ENCODE peak calls at places on chromosomes 2 and 18, in four cellular contexts. One of them, this sample, is unnamed.

GRCh38 chr2:45008296-45009129 is 739 bp downstream of the SIX2 start:
- DNase-seq in GM23248: peak; percentile 41
- DNase-seq in CD8-positive, alpha-beta T cell: no peak
- DNase-seq in HCT116: no peak
- DNase-seq in this sample: no peak

GRCh38 chr2:234694244-234695013 is 197.5 kb upstream of the ARL4C start:
- DNase-seq in GM23248: peak; percentile 79
- DNase-seq in HCT116: peak; percentile 60
- DNase-seq in CD8-positive, alpha-beta T cell: no peak
- DNase-seq in this sample: no peak

GRCh38 chr2:112020561-112020960 is 34.5 kb upstream of the TMEM87B start:
- DNase-seq in HCT116: no peak
- DNase-seq in GM23248: no peak
- DNase-seq in CD8-positive, alpha-beta T cell: no peak
- DNase-seq in this sample: no peak

GRCh38 chr2:3587432-3587831 is 7.5 kb upstream of the COLEC11 start:
- DNase-seq in HCT116: no peak
- DNase-seq in CD8-positive, alpha-beta T cell: no peak
- DNase-seq in GM23248: no peak
- DNase-seq in this sample: no peak

GRCh38 chr2:180847073-180847472 is 133.3 kb upstream of the UBE2E3 start:
- DNase-seq in HCT116: no peak
- DNase-seq in GM23248: peak; percentile 4
- DNase-seq in CD8-positive, alpha-beta T cell: no peak
- DNase-seq in this sample: no peak

GRCh38 chr2:204109681-204110080 is 173.1 kb downstream of the ICOS start:
- DNase-seq in GM23248: no peak
- DNase-seq in CD8-positive, alpha-beta T cell: no peak
- DNase-seq in HCT116: no peak
- DNase-seq in this sample: no peak

GRCh38 chr2:155546715-155547555 is 785.6 kb downstream of the NR4A2 start:
- DNase-seq in CD8-positive, alpha-beta T cell: no peak
- DNase-seq in HCT116: no peak
- DNase-seq in GM23248: peak; percentile 30
- DNase-seq in this sample: no peak

GRCh38 chr2:54945401-54946219 is 104.6 kb downstream of the RTN4 start:
- DNase-seq in HCT116: no peak
- DNase-seq in GM23248: peak; percentile 91
- DNase-seq in CD8-positive, alpha-beta T cell: no peak
- DNase-seq in this sample: no peak

GRCh38 chr18:80106482-80107051 is 2.5 kb upstream of the ADNP2 start:
- DNase-seq in HCT116: no peak
- DNase-seq in GM23248: no peak
- DNase-seq in CD8-positive, alpha-beta T cell: no peak
- DNase-seq in this sample: no peak

GRCh38 chr2:120632796-120633646 is 102.6 kb upstream of the GLI2 start:
- DNase-seq in CD8-positive, alpha-beta T cell: no peak
- DNase-seq in HCT116: no peak
- DNase-seq in GM23248: no peak
- DNase-seq in this sample: no peak

GRCh38 chr2:119701352-119701751 is 22.4 kb downstream of the TMEM177 start:
- DNase-seq in CD8-positive, alpha-beta T cell: no peak
- DNase-seq in HCT116: no peak
- DNase-seq in GM23248: no peak
- DNase-seq in this sample: no peak

GRCh38 chr2:23330214-23330613 is 54.8 kb upstream of the KLHL29 start:
- DNase-seq in HCT116: no peak
- DNase-seq in GM23248: peak; percentile 34
- DNase-seq in CD8-positive, alpha-beta T cell: no peak
- DNase-seq in this sample: no peak

GRCh38 chr2:97992836-97993825 is 2.6 kb downstream of the TMEM131 start:
- DNase-seq in GM23248: peak; percentile 56
- DNase-seq in HCT116: no peak
- DNase-seq in CD8-positive, alpha-beta T cell: no peak
- DNase-seq in this sample: no peak

GRCh38 chr2:32504877-32505478 is 122.9 kb upstream of the TTC27 start:
- DNase-seq in GM23248: no peak
- DNase-seq in CD8-positive, alpha-beta T cell: no peak
- DNase-seq in HCT116: no peak
- DNase-seq in this sample: no peak

GRCh38 chr2:113273031-113273551 is 5.6 kb downstream of the PAX8 start:
- DNase-seq in GM23248: peak; percentile 46
- DNase-seq in CD8-positive, alpha-beta T cell: peak; percentile 17
- DNase-seq in HCT116: no peak
- DNase-seq in this sample: no peak

GRCh38 chr18:62979172-62979571 is 263.8 kb downstream of the PHLPP1 start:
- DNase-seq in HCT116: no peak
- DNase-seq in CD8-positive, alpha-beta T cell: no peak
- DNase-seq in GM23248: peak; percentile 78
- DNase-seq in this sample: no peak

GRCh38 chr2:16756831-16757644 is 91.4 kb upstream of the CYRIA start:
- DNase-seq in GM23248: peak; percentile 70
- DNase-seq in CD8-positive, alpha-beta T cell: peak; percentile 58
- DNase-seq in HCT116: peak; percentile 37
- DNase-seq in this sample: peak; percentile 2

GRCh38 chr18:68676913-68677312 is 38.0 kb downstream of the TMX3 start:
- DNase-seq in HCT116: no peak
- DNase-seq in GM23248: peak; percentile 45
- DNase-seq in CD8-positive, alpha-beta T cell: no peak
- DNase-seq in this sample: no peak

GRCh38 chr2:188042412-188042811 is 249.3 kb upstream of the GULP1 start:
- DNase-seq in HCT116: no peak
- DNase-seq in CD8-positive, alpha-beta T cell: no peak
- DNase-seq in GM23248: peak; percentile 77
- DNase-seq in this sample: no peak

GRCh38 chr2:220506466-220506865 is 879.0 kb downstream of the SLC4A3 start:
- DNase-seq in HCT116: no peak
- DNase-seq in CD8-positive, alpha-beta T cell: no peak
- DNase-seq in GM23248: no peak
- DNase-seq in this sample: no peak

GRCh38 chr2:151922845-151923666 is 94.8 kb upstream of the ARL5A start:
- DNase-seq in GM23248: peak; percentile 11
- DNase-seq in HCT116: no peak
- DNase-seq in CD8-positive, alpha-beta T cell: no peak
- DNase-seq in this sample: no peak

GRCh38 chr2:241857041-241857541 is 1.6 kb downstream of the PDCD1 start:
- DNase-seq in HCT116: no peak
- DNase-seq in CD8-positive, alpha-beta T cell: peak; percentile 3
- DNase-seq in GM23248: no peak
- DNase-seq in this sample: no peak

GRCh38 chr2:201448701-201449100 is 2.6 kb downstream of the TRAK2 start:
- DNase-seq in HCT116: no peak
- DNase-seq in CD8-positive, alpha-beta T cell: peak; percentile 37
- DNase-seq in GM23248: no peak
- DNase-seq in this sample: peak; percentile 14

GRCh38 chr18:3498705-3499451 is 48.9 kb downstream of the TGIF1 start:
- DNase-seq in HCT116: no peak
- DNase-seq in CD8-positive, alpha-beta T cell: peak; percentile 11
- DNase-seq in GM23248: peak; percentile 66
- DNase-seq in this sample: no peak

GRCh38 chr2:176574415-176575236 is 305.4 kb downstream of the MTX2 start:
- DNase-seq in CD8-positive, alpha-beta T cell: no peak
- DNase-seq in HCT116: no peak
- DNase-seq in GM23248: no peak
- DNase-seq in this sample: no peak

GRCh38 chr2:135299656-135300244 is 231.3 kb downstream of the ZRANB3 start:
- DNase-seq in HCT116: no peak
- DNase-seq in GM23248: peak; percentile 45
- DNase-seq in CD8-positive, alpha-beta T cell: no peak
- DNase-seq in this sample: no peak

GRCh38 chr2:32553829-32554432 is 73.9 kb upstream of the TTC27 start:
- DNase-seq in GM23248: peak; percentile 63
- DNase-seq in CD8-positive, alpha-beta T cell: no peak
- DNase-seq in HCT116: peak; percentile 12
- DNase-seq in this sample: no peak

GRCh38 chr2:227366861-227367800 is 12.0 kb downstream of the TM4SF20 start:
- DNase-seq in GM23248: peak; percentile 94
- DNase-seq in CD8-positive, alpha-beta T cell: no peak
- DNase-seq in HCT116: no peak
- DNase-seq in this sample: no peak

GRCh38 chr2:68103656-68104055 is 40.9 kb upstream of the C1D start:
- DNase-seq in CD8-positive, alpha-beta T cell: no peak
- DNase-seq in HCT116: no peak
- DNase-seq in GM23248: peak; percentile 52
- DNase-seq in this sample: no peak

GRCh38 chr2:73652348-73652747 is 10.1 kb upstream of the NAT8 start:
- DNase-seq in GM23248: no peak
- DNase-seq in HCT116: no peak
- DNase-seq in CD8-positive, alpha-beta T cell: no peak
- DNase-seq in this sample: no peak
- H3K27ac ChIP-seq in GM23248: no peak overlapping the region
- H3K27ac ChIP-seq in HCT116: no peak overlapping the region
- H3K27ac ChIP-seq in CD8-positive, alpha-beta T cell: no peak overlapping the region
- H3K27ac ChIP-seq in this sample: no peak overlapping the region

DNA sequence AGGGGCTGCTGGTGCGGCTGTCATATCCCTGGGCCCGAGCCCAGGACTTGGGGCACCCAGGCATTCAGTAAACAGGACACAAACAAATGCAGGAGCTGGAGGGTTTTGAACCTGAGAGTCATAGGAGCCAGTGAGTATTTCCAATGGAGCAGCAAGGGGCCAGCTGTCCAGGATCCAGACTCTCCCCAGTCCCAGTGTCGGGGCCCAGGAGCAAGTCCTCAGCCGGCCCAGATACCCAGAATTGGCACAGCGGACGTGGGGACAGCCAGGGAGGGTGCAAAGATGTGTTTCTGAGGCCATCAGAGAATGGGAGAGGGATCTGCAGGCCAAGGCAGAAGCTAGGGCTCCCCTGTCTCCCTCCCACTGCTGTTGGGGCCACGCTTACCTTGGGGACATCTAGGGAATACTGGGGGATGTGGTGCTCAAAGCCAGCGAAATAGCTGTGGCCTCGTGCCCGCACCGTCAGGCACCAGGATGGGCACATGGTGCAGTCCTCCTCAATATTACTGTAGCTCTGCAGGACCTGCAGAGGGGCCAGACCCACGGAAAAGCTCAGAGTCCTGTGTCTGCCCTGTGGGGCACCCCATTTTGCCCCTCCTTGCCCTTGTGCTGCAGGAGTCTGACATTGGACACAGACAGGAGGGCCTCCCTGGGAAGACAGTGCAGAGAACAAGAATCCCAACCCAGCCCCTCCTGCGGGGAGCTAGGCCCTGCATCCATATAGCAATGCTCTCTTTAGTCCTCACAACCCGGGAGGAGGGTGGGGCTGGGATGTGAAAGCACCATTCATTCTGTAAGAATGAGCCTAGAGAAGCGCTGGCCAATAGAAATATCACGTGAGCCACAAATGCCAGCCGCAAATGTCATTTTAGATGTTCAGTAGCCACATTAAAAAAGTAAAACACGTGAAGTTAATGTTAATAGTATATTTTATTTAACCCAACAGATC is 15.4 kb downstream of the CFAP65 start:
- DNase-seq in CD8-positive, alpha-beta T cell: no peak
- DNase-seq in HCT116: no peak
- DNase-seq in GM23248: peak; percentile 14
- DNase-seq in this sample: no peak
- H3K27me3 ChIP-seq in CD8-positive, alpha-beta T cell: no peaks in the 10 kb centered on the region
- H3K27me3 ChIP-seq in HCT116: no peaks in the 10 kb centered on the region
- H3K27me3 ChIP-seq in GM23248: peaks cover 24% of the 10 kb centered on the region
- H3K27me3 ChIP-seq in this sample: no peaks in the 10 kb centered on the region

GRCh38 chr2:130728549-130729310 is at the start of gene GPR148:
- DNase-seq in HCT116: no peak
- DNase-seq in CD8-positive, alpha-beta T cell: no peak
- DNase-seq in GM23248: no peak
- DNase-seq in this sample: no peak

GRCh38 chr2:130726614-130727180 is 2.2 kb upstream of the GPR148 start:
- DNase-seq in HCT116: no peak
- DNase-seq in GM23248: no peak
- DNase-seq in CD8-positive, alpha-beta T cell: no peak
- DNase-seq in this sample: no peak

GRCh38 chr2:130728007-130728454 is 839 bp upstream of the GPR148 start:
- DNase-seq in HCT116: no peak
- DNase-seq in GM23248: peak; percentile 17
- DNase-seq in CD8-positive, alpha-beta T cell: peak; percentile 30
- DNase-seq in this sample: peak; percentile 43

GRCh38 chr2:130727286-130727924 is 1.5 kb upstream of the GPR148 start:
- DNase-seq in HCT116: peak; percentile 52
- DNase-seq in CD8-positive, alpha-beta T cell: peak; percentile 90
- DNase-seq in GM23248: peak; percentile 87
- DNase-seq in this sample: peak; percentile 88

DNA sequence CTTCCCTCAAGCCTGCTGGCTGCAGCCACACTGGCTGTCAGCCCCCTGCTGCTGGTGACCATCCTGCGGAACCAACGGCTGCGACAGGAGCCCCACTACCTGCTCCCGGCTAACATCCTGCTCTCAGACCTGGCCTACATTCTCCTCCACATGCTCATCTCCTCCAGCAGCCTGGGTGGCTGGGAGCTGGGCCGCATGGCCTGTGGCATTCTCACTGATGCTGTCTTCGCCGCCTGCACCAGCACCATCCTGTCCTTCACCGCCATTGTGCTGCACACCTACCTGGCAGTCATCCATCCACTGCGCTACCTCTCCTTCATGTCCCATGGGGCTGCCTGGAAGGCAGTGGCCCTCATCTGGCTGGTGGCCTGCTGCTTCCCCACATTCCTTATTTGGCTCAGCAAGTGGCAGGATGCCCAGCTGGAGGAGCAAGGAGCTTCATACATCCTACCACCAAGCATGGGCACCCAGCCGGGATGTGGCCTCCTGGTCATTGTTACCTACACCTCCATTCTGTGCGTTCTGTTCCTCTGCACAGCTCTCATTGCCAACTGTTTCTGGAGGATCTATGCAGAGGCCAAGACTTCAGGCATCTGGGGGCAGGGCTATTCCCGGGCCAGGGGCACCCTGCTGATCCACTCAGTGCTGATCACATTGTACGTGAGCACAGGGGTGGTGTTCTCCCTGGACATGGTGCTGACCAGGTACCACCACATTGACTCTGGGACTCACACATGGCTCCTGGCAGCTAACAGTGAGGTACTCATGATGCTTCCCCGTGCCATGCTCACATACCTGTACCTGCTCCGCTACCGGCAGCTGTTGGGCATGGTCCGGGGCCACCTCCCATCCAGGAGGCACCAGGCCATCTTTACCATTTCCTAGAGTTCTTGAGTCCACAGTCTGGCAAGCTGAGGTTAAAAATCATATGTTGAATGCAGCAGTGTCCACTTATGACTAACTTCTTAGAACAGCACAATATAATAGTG is 735 bp downstream of the GPR148 start:
- DNase-seq in CD8-positive, alpha-beta T cell: no peak
- DNase-seq in HCT116: no peak
- DNase-seq in GM23248: no peak
- DNase-seq in this sample: no peak
- H3K27ac ChIP-seq in CD8-positive, alpha-beta T cell: no peak overlapping the region
- H3K27ac ChIP-seq in HCT116: no peak overlapping the region
- H3K27ac ChIP-seq in GM23248: no peak overlapping the region
- H3K27ac ChIP-seq in this sample: no peak overlapping the region

DNA sequence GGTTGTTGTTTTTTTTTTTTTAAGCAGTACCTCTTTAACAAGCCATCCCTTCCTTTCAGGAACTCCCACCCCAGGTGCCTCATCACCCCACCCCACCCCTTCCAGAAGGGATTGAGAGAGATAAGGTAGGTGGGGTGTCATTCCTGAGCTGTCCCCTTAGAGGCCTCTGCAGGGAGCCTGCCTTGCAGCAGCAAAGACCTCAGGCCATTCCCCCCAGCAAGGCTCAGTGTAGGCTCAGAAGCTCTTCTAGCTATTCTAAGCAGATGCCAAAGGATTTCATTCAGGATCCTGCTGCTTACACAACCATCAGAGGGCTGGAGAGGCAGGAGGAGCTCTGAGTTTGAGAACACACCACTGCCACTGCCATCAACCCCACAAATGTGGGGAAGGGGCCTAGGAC is 5.8 kb upstream of the FIGLA start:
- DNase-seq in GM23248: no peak
- DNase-seq in CD8-positive, alpha-beta T cell: no peak
- DNase-seq in HCT116: no peak
- DNase-seq in this sample: no peak
- H3K27me3 ChIP-seq in GM23248: peaks cover 24% of the 10 kb centered on the region
- H3K27me3 ChIP-seq in CD8-positive, alpha-beta T cell: no peaks in the 10 kb centered on the region
- H3K27me3 ChIP-seq in HCT116: no peaks in the 10 kb centered on the region
- H3K27me3 ChIP-seq in this sample: no peaks in the 10 kb centered on the region